ENCODE peak calls at places on chromosomes 4 and X, in four cellular contexts. Z, V, H and R are unnamed samples.

GRCh38 chr4:55001538-55001937 is 123.9 kb downstream of the KDR start:
- DNase-seq in Z (no peak), V (no peak), H (no peak), R (no peak)

GRCh38 chrX:133813991-133814390 is 171.4 kb downstream of the GPC3 start:
- DNase-seq in Z (no peak), V (no peak), H (no peak), R (no peak)

GRCh38 chr4:72314869-72315268 is 254.2 kb downstream of the ADAMTS3 start:
- DNase-seq in Z (no peak), V (no peak), H (peak), R (no peak)

GRCh38 chr4:67103001-67103737 is 442.1 kb downstream of the CENPC start:
- DNase-seq in Z (no peak), V (no peak), H (no peak), R (no peak)

GRCh38 chr4:47483722-47484121 is 1.4 kb upstream of the ATP10D start:
- DNase-seq in Z (no peak), V (no peak), H (no peak), R (no peak)

GRCh38 chr4:42627887-42628646 is 28.8 kb downstream of the ATP8A1 start:
- DNase-seq in Z (no peak), V (no peak), H (no peak), R (peak)

GRCh38 chrX:106726485-106727437 is at the start of gene RNF128:
- DNase-seq in Z (peak), V (peak), H (peak), R (peak)

GRCh38 chr4:54233128-54233696 is 4.1 kb downstream of the PDGFRA start:
- DNase-seq in Z (peak), V (peak), H (peak), R (peak)

GRCh38 chrX:69257504-69258127 is 92.4 kb upstream of the PJA1 start:
- DNase-seq in Z (no peak), V (no peak), H (no peak), R (no peak)

GRCh38 chrX:2546496-2546895 is 45.7 kb upstream of the DHRSX start:
- DNase-seq in Z (no peak), V (no peak), H (no peak), R (no peak)

GRCh38 chr4:38284294-38285045 is 324.3 kb downstream of the PTTG2 start:
- DNase-seq in Z (no peak), V (no peak), H (no peak), R (no peak)

GRCh38 chr4:152684007-152684406 is 4.2 kb upstream of the TMEM154 start:
- DNase-seq in Z (no peak), V (no peak), H (peak), R (peak)

GRCh38 chrX:141467442-141467841 is 117.1 kb downstream of the SPANXA1 start:
- DNase-seq in Z (no peak), V (no peak), H (peak), R (no peak)

GRCh38 chr4:6367313-6367945 is 97.8 kb downstream of the WFS1 start:
- DNase-seq in Z (no peak), V (no peak), H (no peak), R (no peak)

GRCh38 chr4:13849778-13850177 is 222.3 kb upstream of the BOD1L1 start:
- DNase-seq in Z (no peak), V (no peak), H (no peak), R (no peak)

GRCh38 chr4:101141230-101141629 is 206.1 kb downstream of the PPP3CA start:
- DNase-seq in Z (no peak), V (no peak), H (no peak), R (no peak)

GRCh38 chr4:177964061-177964460 is 521.8 kb upstream of the AGA start:
- DNase-seq in Z (no peak), V (no peak), H (no peak), R (no peak)

GRCh38 chr4:154506253-154506652 is 14.7 kb upstream of the DCHS2 start:
- DNase-seq in Z (no peak), V (peak), H (peak), R (no peak)

GRCh38 chr4:144611850-144612249 is 34.1 kb upstream of the HHIP start:
- DNase-seq in Z (peak), V (peak), H (peak), R (peak)

GRCh38 chr4:78525559-78525958 is 26.0 kb upstream of the ANXA3 start:
- DNase-seq in Z (no peak), V (no peak), H (no peak), R (no peak)

GRCh38 chrX:122504026-122504425 is 680.1 kb upstream of the GRIA3 start:
- DNase-seq in Z (no peak), V (no peak), H (no peak), R (no peak)

GRCh38 chr4:4486969-4487368 is 54.9 kb downstream of the STX18 start:
- DNase-seq in Z (no peak), V (no peak), H (no peak), R (no peak)

GRCh38 chr4:52954771-52955170 is 92.7 kb downstream of the RASL11B start:
- DNase-seq in Z (no peak), V (no peak), H (no peak), R (no peak)

GRCh38 chrX:22135994-22136684 is 104.0 kb downstream of the PHEX start:
- DNase-seq in Z (peak), V (peak), H (peak), R (peak)

GRCh38 chr4:146654976-146655761 is 16.5 kb downstream of the POU4F2 start:
- DNase-seq in Z (peak), V (no peak), H (peak), R (no peak)

GRCh38 chr4:153649572-153649991 is 34.5 kb upstream of the TLR2 start:
- DNase-seq in Z (no peak), V (peak), H (peak), R (peak)

GRCh38 chr4:39464886-39465501 is 6.1 kb downstream of the LIAS start:
- DNase-seq in Z (no peak), V (peak), H (peak), R (no peak)

GRCh38 chr4:158824425-158825274 is 55.8 kb downstream of the FNIP2 start:
- DNase-seq in Z (no peak), V (no peak), H (peak), R (no peak)

GRCh38 chrX:47854474-47854873 is 17.8 kb downstream of the ZNF81 start:
- DNase-seq in Z (peak), V (no peak), H (peak), R (peak)
- TF ChIP-seq CTCF in Z (no peak), V (peak), H (peak), R (peak)

DNA sequence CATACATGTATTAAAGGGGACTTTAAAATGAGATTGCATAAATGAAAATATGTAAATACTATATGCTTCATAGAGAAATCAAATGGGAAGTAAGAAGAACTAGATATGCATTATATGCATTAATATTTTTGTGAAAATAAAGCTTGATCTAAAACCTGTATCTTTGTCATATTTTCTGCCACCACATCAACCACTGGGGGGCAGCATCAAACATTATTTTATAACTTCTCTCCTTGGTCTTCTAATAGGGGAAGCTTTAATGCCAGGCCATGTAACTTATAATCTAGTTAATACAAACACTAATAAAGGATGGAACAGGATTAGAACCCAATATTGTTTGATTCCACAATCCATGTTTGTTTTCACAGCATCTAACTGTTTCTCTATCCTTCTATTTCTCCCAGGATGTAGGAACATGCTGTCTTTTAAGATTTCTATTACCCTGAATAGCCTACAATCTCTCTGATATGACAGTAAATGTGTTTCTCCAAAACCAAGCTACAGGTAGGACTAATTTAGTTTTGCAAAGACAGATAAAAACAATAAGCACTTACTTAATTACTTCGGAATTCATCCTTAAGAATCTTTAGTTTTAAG is 10.0 kb downstream of the QRFPR start:
- DNase-seq in Z (peak), V (peak), H (peak), R (peak)
- TF ChIP-seq CTCF in Z (peak), V (peak), H (peak), R (peak)

GRCh38 chr4:110851989-110852388 is 229.1 kb upstream of the PITX2 start:
- DNase-seq in Z (no peak), V (no peak), H (no peak), R (no peak)
- TF ChIP-seq CTCF in Z (no peak), V (no peak), H (no peak), R (no peak)

DNA sequence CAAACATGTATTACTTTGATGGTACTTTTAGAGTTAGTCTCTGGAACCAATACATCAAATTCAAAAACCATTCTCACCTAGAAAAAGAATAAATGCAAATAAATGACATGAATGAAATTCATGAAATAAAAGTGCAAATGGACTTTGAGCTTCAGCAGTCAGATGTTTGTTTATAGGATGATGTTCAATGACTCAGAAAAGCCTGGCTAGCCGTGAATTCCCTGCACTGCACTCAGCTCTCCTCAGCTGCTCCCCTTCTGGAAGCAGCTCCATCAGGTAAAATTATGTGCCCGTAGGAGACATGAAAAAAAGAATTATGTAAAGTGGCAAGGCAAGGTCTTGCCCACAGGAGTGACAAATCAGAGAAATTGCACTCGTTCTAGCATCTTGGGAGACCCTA is 390.6 kb downstream of the GPM6A start:
- DNase-seq in Z (no peak), V (no peak), H (no peak), R (no peak)
- TF ChIP-seq CTCF in Z (no peak), V (no peak), H (no peak), R (no peak)

GRCh38 chrX:74492720-74493201 is 71.5 kb downstream of the SLC16A2 start:
- DNase-seq in Z (peak), V (no peak), H (peak), R (peak)
- TF ChIP-seq CTCF in Z (no peak), V (no peak), H (peak), R (peak)

GRCh38 chr4:183286590-183287308 is 33.3 kb downstream of the CLDN22 start:
- DNase-seq in Z (no peak), V (no peak), H (no peak), R (no peak)
- TF ChIP-seq CTCF in Z (no peak), V (no peak), H (no peak), R (no peak)

DNA sequence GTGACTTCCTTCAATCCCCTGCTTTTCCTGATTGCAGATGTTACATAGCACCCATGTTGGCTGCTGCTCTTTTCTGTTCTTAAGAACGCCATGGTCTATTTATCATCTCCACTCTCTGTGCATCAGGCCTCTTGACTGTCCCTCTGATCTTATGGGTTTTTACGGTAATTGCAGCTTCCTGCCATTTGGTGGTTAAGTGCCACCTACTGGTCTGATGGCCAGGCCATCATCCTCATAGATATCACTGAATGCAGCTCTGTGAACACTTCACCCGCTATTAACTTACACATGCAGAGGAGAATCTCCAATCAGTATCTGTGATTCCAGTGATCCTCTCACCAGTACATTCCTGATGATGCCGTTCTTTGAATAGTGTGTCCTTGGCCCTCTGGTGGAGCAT is 382.4 kb downstream of the TRAM1L1 start:
- DNase-seq in Z (no peak), V (no peak), H (no peak), R (no peak)
- TF ChIP-seq CTCF in Z (no peak), V (no peak), H (no peak), R (no peak)

DNA sequence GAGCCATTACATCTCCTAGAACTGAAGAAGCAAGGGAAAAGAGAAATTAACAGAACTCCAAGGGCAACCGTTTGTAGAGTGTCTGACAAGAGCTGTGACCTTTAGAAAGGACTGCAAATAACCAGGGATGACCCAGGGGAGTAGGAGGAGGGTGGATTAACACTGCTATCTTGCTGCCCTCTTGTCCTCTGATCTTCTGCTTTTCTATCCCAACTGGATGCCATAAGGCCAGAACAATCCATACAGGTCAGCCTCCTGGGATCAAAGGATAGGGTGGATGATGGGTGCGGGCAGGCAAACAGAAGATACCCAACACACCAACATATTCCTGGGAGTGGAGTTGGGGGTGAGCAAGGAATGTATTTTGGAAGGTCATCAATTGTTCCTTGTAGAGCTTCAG is 19.8 kb upstream of the PDE5A start:
- DNase-seq in Z (no peak), V (no peak), H (no peak), R (no peak)
- TF ChIP-seq CTCF in Z (no peak), V (no peak), H (no peak), R (no peak)

GRCh38 chr4:142671516-142671915 is 174.6 kb downstream of the INPP4B start:
- DNase-seq in Z (no peak), V (no peak), H (no peak), R (no peak)
- TF ChIP-seq CTCF in Z (peak), V (peak), H (peak), R (peak)